ENCODE peak calls at places on chromosomes 16 and 17, in ten cellular contexts. G, P, N, A, M, V, Q, X, I and O are unnamed samples.

GRCh38 chr16:5541356-5541755 is 443.8 kb upstream of the EEF2KMT start:
- DNase-seq in G (no peak), P (no peak), N (no peak), A (no peak), M (no peak), V (no peak), Q (peak; percentile 13), X (no peak), I (peak; percentile 33), O (no peak)

GRCh38 chr17:82907797-82908261 is 68.0 kb upstream of the ZNF750 start:
- DNase-seq in G (peak; percentile 84), P (no peak), N (no peak), A (no peak), M (no peak), V (no peak), Q (no peak), X (no peak), I (no peak), O (no peak)

GRCh38 chr17:20925954-20926353 is 116.9 kb downstream of the USP22 start:
- DNase-seq in G (no peak), P (no peak), N (no peak), A (no peak), M (no peak), V (no peak), Q (no peak), X (no peak), I (no peak), O (no peak)

GRCh38 chr17:69223809-69224208 is 4.8 kb downstream of the ABCA10 start:
- DNase-seq in G (no peak), P (no peak), N (peak; percentile 50), A (no peak), M (no peak), V (no peak), Q (no peak), X (no peak), I (no peak), O (no peak)

GRCh38 chr17:82976982-82977488 is 102.4 kb upstream of the METRNL start:
- DNase-seq in G (no peak), P (no peak), N (no peak), A (no peak), M (peak; percentile 37), V (no peak), Q (no peak), X (no peak), I (no peak), O (no peak)

GRCh38 chr17:75308732-75309629 is 19.7 kb upstream of the SLC25A19 start:
- DNase-seq in G (no peak), P (no peak), N (no peak), A (no peak), M (no peak), V (peak; percentile 69), Q (no peak), X (no peak), I (no peak), O (no peak)

GRCh38 chr17:19237389-19238166 is 412 bp downstream of the EPN2 start:
- DNase-seq in G (no peak), P (peak; percentile 40), N (no peak), A (no peak), M (no peak), V (no peak), Q (no peak), X (peak; percentile 33), I (peak; percentile 85), O (peak; percentile 81)

GRCh38 chr17:11177340-11177739 is 63.7 kb upstream of the SHISA6 start:
- DNase-seq in G (no peak), P (no peak), N (no peak), A (no peak), M (no peak), V (no peak), Q (no peak), X (no peak), I (no peak), O (no peak)

GRCh38 chr16:24683250-24683649 is 46.2 kb upstream of the TNRC6A start:
- DNase-seq in G (no peak), P (no peak), N (no peak), A (no peak), M (no peak), V (no peak), Q (no peak), X (no peak), I (no peak), O (no peak)

GRCh38 chr17:50589112-50589712 is 28.7 kb downstream of the CACNA1G start:
- DNase-seq in G (no peak), P (no peak), N (no peak), A (no peak), M (no peak), V (no peak), Q (no peak), X (no peak), I (no peak), O (no peak)

GRCh38 chr17:45852535-45853297 is 8.0 kb downstream of the SPPL2C start:
- DNase-seq in G (peak; percentile 58), P (no peak), N (peak; percentile 56), A (peak; percentile 59), M (no peak), V (peak; percentile 51), Q (peak; percentile 28), X (peak; percentile 55), I (peak; percentile 86), O (no peak)

GRCh38 chr16:67163903-67164558 is 514 bp upstream of the HSF4 start:
- DNase-seq in G (no peak), P (no peak), N (no peak), A (no peak), M (no peak), V (no peak), Q (no peak), X (no peak), I (peak; percentile 59), O (peak; percentile 62)

GRCh38 chr17:80365001-80365965 is 49.7 kb upstream of the ENDOV start:
- DNase-seq in G (no peak), P (no peak), N (no peak), A (peak; percentile 13), M (no peak), V (no peak), Q (no peak), X (no peak), I (no peak), O (peak; percentile 45)

DNA sequence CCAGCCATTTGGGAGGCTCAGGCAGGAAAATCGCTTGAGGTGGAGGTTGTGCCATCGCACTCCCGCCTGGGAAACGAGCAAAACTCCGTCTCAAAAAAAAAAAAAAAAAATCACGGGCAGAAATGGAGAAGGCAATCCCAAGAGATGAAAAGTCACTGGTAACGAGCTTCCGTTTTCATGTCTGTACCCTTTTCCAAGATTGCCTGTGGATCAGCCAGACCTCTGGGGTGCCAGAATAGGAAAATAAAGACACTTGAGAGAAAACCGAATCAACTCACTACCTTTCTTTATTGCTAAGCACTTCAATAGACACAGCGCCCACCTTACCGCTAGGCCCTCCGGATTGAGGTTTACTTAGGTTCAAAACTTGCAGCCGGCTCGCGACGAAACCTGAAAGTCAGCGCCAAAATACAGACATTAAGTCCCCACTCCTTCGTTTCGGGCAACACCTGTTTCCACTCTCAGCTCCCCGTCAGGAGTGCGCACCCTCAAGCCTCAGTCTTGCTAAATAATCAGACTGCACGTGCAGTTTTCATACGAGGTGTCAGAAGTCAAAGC is 970 bp upstream of the TRAF7 start:
- DNase-seq in G (no peak), P (no peak), N (no peak), A (no peak), M (no peak), V (no peak), Q (no peak), X (no peak), I (peak; percentile 1), O (peak; percentile 72)
- H3K4me3 ChIP-seq in G (peak overlapping the region; percentile 99), P (peak overlapping the region; percentile 92), N (peak overlapping the region; percentile 100), A (peak overlapping the region; percentile 63), M (peak overlapping the region; percentile 69), V (peak overlapping the region; percentile 75), Q (peak overlapping the region; percentile 100), X (peak overlapping the region; percentile 50), I (peak overlapping the region; percentile 79), O (peak overlapping the region; percentile 72)

DNA sequence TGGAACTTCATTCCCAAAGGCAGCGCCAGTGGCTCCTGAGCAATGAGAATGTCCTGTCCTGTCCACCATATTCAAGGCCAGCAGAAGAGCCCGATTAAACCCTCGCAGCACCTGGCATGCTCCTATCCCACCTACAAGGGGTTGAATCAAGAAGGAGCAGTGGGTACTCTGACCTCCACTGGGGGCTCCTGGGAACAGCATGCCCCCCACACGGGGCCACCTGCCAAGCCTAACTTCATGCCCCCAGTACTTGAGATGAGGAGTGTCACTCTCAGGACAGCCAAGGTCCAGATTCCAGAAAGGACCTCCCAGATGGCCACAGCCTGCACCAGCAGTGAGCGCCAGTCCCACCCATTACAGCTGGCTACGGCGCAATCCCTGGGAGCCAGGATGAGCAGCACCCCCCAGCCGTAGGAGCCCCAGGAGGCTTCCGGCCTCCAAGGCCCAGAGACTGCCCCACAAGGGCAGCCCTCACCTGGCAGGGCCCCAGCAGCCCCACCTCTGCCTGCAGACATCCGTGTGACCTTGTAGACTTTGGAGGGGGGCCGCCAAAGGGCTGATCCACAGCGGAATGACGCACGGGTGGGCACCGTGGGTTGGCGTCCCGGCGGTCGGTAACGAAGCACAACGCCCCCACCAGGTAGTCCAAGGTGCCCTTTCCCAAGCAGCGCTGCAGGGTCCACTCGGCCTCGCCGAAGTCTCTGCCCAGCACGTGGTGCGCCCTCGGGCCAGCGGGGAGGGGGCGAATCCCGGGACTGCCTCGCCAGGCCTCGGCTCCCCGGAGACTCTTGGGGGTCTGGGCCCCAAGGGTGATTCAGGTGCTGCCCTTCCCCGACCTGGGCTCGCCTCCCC is 1.0 kb upstream of the MPDU1 start:
- DNase-seq in G (no peak), P (peak; percentile 37), N (no peak), A (no peak), M (no peak), V (no peak), Q (no peak), X (peak; percentile 35), I (peak; percentile 47), O (peak; percentile 70)
- H3K4me3 ChIP-seq in G (peak overlapping the region; percentile 69), P (peak overlapping the region; percentile 66), N (no peak overlapping the region), A (peak overlapping the region; percentile 64), M (peak overlapping the region; percentile 67), V (no peak overlapping the region), Q (peak overlapping the region; percentile 74), X (peak overlapping the region; percentile 42), I (peak overlapping the region; percentile 60), O (no peak overlapping the region)

DNA sequence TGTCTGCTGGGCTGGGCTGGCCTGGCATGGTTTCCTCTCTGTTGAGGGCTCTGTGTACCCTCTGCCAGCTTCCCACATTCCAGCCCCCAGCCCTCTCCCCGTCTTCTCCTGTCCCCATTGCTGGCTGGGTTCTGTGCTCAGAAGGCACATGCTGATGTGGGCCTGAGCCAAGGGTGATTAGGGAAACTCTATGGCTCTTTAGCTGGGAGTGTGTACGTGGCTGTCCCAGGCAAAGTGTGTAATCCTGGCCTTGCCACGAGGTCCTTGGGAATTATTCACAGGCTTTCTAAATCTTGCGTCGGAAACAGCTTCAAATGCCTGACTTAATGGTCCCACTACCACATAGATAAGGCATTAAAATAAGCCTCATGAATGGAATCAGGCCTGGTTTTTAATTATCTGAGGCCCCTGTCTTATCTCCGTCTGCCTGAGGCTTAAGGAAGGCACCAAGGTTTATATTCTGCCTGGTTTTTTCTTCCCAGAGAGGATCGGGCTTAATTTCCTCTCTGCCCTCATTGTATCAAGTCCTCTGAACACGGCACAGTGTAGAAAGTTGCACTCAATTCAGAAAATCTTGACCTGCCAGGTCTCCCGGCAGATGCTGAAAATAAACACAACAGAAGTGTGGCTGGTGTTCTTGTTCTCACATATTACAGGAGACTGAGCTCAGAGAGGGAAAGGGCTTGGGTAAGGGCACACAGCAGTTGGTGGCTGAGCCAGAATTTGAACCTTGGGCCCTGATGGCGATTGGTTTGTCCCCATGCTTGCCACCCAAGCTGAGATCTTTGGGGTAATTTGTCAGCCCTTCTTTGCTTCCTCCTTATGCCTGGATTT is 52.9 kb upstream of the LGALS9 start:
- DNase-seq in G (no peak), P (no peak), N (no peak), A (no peak), M (no peak), V (no peak), Q (no peak), X (no peak), I (no peak), O (no peak)
- H3K4me3 ChIP-seq in G (no peak overlapping the region), P (no peak overlapping the region), N (no peak overlapping the region), A (no peak overlapping the region), M (no peak overlapping the region), V (no peak overlapping the region), Q (no peak overlapping the region), X (no peak overlapping the region), I (no peak overlapping the region), O (no peak overlapping the region)

GRCh38 chr16:15523939-15524338 is 89.6 kb downstream of the BMERB1 start:
- DNase-seq in G (no peak), P (no peak), N (no peak), A (no peak), M (no peak), V (no peak), Q (no peak), X (no peak), I (no peak), O (no peak)
- H3K4me3 ChIP-seq in G (no peak overlapping the region), P (no peak overlapping the region), N (no peak overlapping the region), A (no peak overlapping the region), M (no peak overlapping the region), V (no peak overlapping the region), Q (no peak overlapping the region), X (no peak overlapping the region), I (no peak overlapping the region), O (no peak overlapping the region)